ENCODE peak calls at places on chromosome 1, in ten cellular contexts. One of them, this sample, is unnamed.

GRCh38 chr1:229507502-229507901 is 639 bp downstream of the NUP133 start:
- DNase-seq in Calu3: no peak
- DNase-seq in 8988T: no peak
- DNase-seq in EL: no peak
- DNase-seq in HuH-7: no peak
- DNase-seq in M059J: no peak
- DNase-seq in NAMALWA: no peak
- DNase-seq in CD8-positive, alpha-beta memory T cell: no peak
- DNase-seq in cardiac muscle cell: no peak
- DNase-seq in HFFc6: no peak
- DNase-seq in this sample: no peak

GRCh38 chr1:83508485-83509151 is 490.3 kb downstream of the TTLL7 start:
- DNase-seq in Calu3: no peak
- DNase-seq in 8988T: no peak
- DNase-seq in EL: peak
- DNase-seq in HuH-7: no peak
- DNase-seq in M059J: peak
- DNase-seq in NAMALWA: no peak
- DNase-seq in CD8-positive, alpha-beta memory T cell: peak
- DNase-seq in cardiac muscle cell: no peak
- DNase-seq in HFFc6: no peak
- DNase-seq in this sample: no peak

GRCh38 chr1:216843426-216843825 is 120.2 kb upstream of the ESRRG start:
- DNase-seq in Calu3: no peak
- DNase-seq in 8988T: no peak
- DNase-seq in EL: no peak
- DNase-seq in HuH-7: no peak
- DNase-seq in M059J: no peak
- DNase-seq in NAMALWA: no peak
- DNase-seq in CD8-positive, alpha-beta memory T cell: no peak
- DNase-seq in cardiac muscle cell: no peak
- DNase-seq in HFFc6: no peak
- DNase-seq in this sample: no peak

GRCh38 chr1:225911207-225912130 is 12.6 kb downstream of the PYCR2 start:
- DNase-seq in Calu3: peak
- DNase-seq in 8988T: peak
- DNase-seq in EL: peak
- DNase-seq in HuH-7: peak
- DNase-seq in M059J: no peak
- DNase-seq in NAMALWA: peak
- DNase-seq in CD8-positive, alpha-beta memory T cell: peak
- DNase-seq in cardiac muscle cell: peak
- DNase-seq in HFFc6: peak
- DNase-seq in this sample: no peak

GRCh38 chr1:208449951-208450350 is 205.8 kb upstream of the PLXNA2 start:
- DNase-seq in Calu3: no peak
- DNase-seq in 8988T: no peak
- DNase-seq in EL: no peak
- DNase-seq in HuH-7: no peak
- DNase-seq in M059J: no peak
- DNase-seq in NAMALWA: no peak
- DNase-seq in CD8-positive, alpha-beta memory T cell: no peak
- DNase-seq in cardiac muscle cell: no peak
- DNase-seq in HFFc6: no peak
- DNase-seq in this sample: no peak

GRCh38 chr1:20142001-20142710 is 3.0 kb downstream of the PLA2G2F start:
- DNase-seq in Calu3: no peak
- DNase-seq in 8988T: no peak
- DNase-seq in EL: no peak
- DNase-seq in HuH-7: no peak
- DNase-seq in M059J: no peak
- DNase-seq in NAMALWA: no peak
- DNase-seq in CD8-positive, alpha-beta memory T cell: no peak
- DNase-seq in cardiac muscle cell: no peak
- DNase-seq in HFFc6: no peak
- DNase-seq in this sample: no peak

GRCh38 chr1:16088996-16089395 is 15.5 kb upstream of the FAM131C start:
- DNase-seq in Calu3: peak
- DNase-seq in 8988T: peak
- DNase-seq in EL: peak
- DNase-seq in HuH-7: no peak
- DNase-seq in M059J: peak
- DNase-seq in NAMALWA: no peak
- DNase-seq in CD8-positive, alpha-beta memory T cell: no peak
- DNase-seq in cardiac muscle cell: no peak
- DNase-seq in HFFc6: peak
- DNase-seq in this sample: no peak

GRCh38 chr1:243973169-243973568 is 77.9 kb upstream of the ZBTB18 start:
- DNase-seq in Calu3: no peak
- DNase-seq in 8988T: no peak
- DNase-seq in EL: no peak
- DNase-seq in HuH-7: no peak
- DNase-seq in M059J: no peak
- DNase-seq in NAMALWA: no peak
- DNase-seq in CD8-positive, alpha-beta memory T cell: no peak
- DNase-seq in cardiac muscle cell: no peak
- DNase-seq in HFFc6: no peak
- DNase-seq in this sample: no peak

GRCh38 chr1:12384836-12385456 is 155.1 kb downstream of the VPS13D start:
- DNase-seq in Calu3: no peak
- DNase-seq in 8988T: no peak
- DNase-seq in EL: no peak
- DNase-seq in HuH-7: no peak
- DNase-seq in M059J: no peak
- DNase-seq in NAMALWA: no peak
- DNase-seq in CD8-positive, alpha-beta memory T cell: no peak
- DNase-seq in cardiac muscle cell: no peak
- DNase-seq in HFFc6: no peak
- DNase-seq in this sample: no peak

GRCh38 chr1:163166886-163167555 is 35.7 kb downstream of the RGS5 start:
- DNase-seq in Calu3: no peak
- DNase-seq in 8988T: no peak
- DNase-seq in EL: peak
- DNase-seq in HuH-7: no peak
- DNase-seq in M059J: peak
- DNase-seq in NAMALWA: no peak
- DNase-seq in CD8-positive, alpha-beta memory T cell: no peak
- DNase-seq in cardiac muscle cell: no peak
- DNase-seq in HFFc6: no peak
- DNase-seq in this sample: no peak

GRCh38 chr1:1889847-1890505 is 911 bp downstream of the GNB1 start:
- DNase-seq in Calu3: peak
- DNase-seq in 8988T: no peak
- DNase-seq in EL: peak
- DNase-seq in HuH-7: no peak
- DNase-seq in M059J: peak
- DNase-seq in NAMALWA: peak
- DNase-seq in CD8-positive, alpha-beta memory T cell: peak
- DNase-seq in cardiac muscle cell: peak
- DNase-seq in HFFc6: peak
- DNase-seq in this sample: peak

GRCh38 chr1:40625076-40625475 is 40.4 kb downstream of the RIMS3 start:
- DNase-seq in Calu3: peak
- DNase-seq in 8988T: no peak
- DNase-seq in EL: peak
- DNase-seq in HuH-7: no peak
- DNase-seq in M059J: peak
- DNase-seq in NAMALWA: peak
- DNase-seq in CD8-positive, alpha-beta memory T cell: no peak
- DNase-seq in cardiac muscle cell: peak
- DNase-seq in HFFc6: peak
- DNase-seq in this sample: peak

GRCh38 chr1:18217398-18218043 is 109.9 kb downstream of the IGSF21 start:
- DNase-seq in Calu3: peak
- DNase-seq in 8988T: peak
- DNase-seq in EL: peak
- DNase-seq in HuH-7: peak
- DNase-seq in M059J: peak
- DNase-seq in NAMALWA: peak
- DNase-seq in CD8-positive, alpha-beta memory T cell: no peak
- DNase-seq in cardiac muscle cell: peak
- DNase-seq in HFFc6: peak
- DNase-seq in this sample: peak

GRCh38 chr1:47942238-47942629 is 55.0 kb downstream of the TRABD2B start:
- DNase-seq in Calu3: peak
- DNase-seq in 8988T: no peak
- DNase-seq in EL: no peak
- DNase-seq in HuH-7: no peak
- DNase-seq in M059J: no peak
- DNase-seq in NAMALWA: no peak
- DNase-seq in CD8-positive, alpha-beta memory T cell: no peak
- DNase-seq in cardiac muscle cell: no peak
- DNase-seq in HFFc6: no peak
- DNase-seq in this sample: no peak

GRCh38 chr1:12541274-12542137 is 76.5 kb downstream of the DHRS3 start:
- DNase-seq in Calu3: peak
- DNase-seq in 8988T: no peak
- DNase-seq in EL: no peak
- DNase-seq in HuH-7: no peak
- DNase-seq in M059J: peak
- DNase-seq in NAMALWA: no peak
- DNase-seq in CD8-positive, alpha-beta memory T cell: no peak
- DNase-seq in cardiac muscle cell: peak
- DNase-seq in HFFc6: no peak
- DNase-seq in this sample: no peak

GRCh38 chr1:21046132-21046531 is 130.6 kb downstream of the EIF4G3 start:
- DNase-seq in Calu3: no peak
- DNase-seq in 8988T: no peak
- DNase-seq in EL: no peak
- DNase-seq in HuH-7: no peak
- DNase-seq in M059J: no peak
- DNase-seq in NAMALWA: no peak
- DNase-seq in CD8-positive, alpha-beta memory T cell: no peak
- DNase-seq in cardiac muscle cell: no peak
- DNase-seq in HFFc6: no peak
- DNase-seq in this sample: no peak